ENCODE peak calls at places on chromosomes 11 and 22, in six cellular contexts. A is OCI-LY7, N is HCT116, C is IMR-90, B is SK-N-SH, F is fibroblast of lung. D is an unnamed sample. For H4K20me1, the result is how much of the 10 kb centered on the place peaks cover.

GRCh38 chr11:112227002-112227401 is 774 bp downstream of the PTS start:
- DNase-seq in F (peak), N (no peak), C (peak), A (peak), B (peak), D (no peak)

GRCh38 chr11:73995731-73996130 is 13.1 kb upstream of the UCP2 start:
- DNase-seq in C (no peak), F (no peak), N (no peak), A (peak), B (no peak), D (peak)

GRCh38 chr11:119094816-119095065 is 6.9 kb downstream of the DPAGT1 start:
- DNase-seq in B (peak), A (no peak), N (no peak), F (peak), C (peak), D (no peak)

GRCh38 chr22:32864596-32864995 is 63.1 kb downstream of the TIMP3 start:
- DNase-seq in C (no peak), B (no peak), F (no peak), N (no peak), A (no peak), D (no peak)

GRCh38 chr11:131748146-131749050 is 378.0 kb downstream of the NTM start:
- DNase-seq in C (peak), N (no peak), A (peak), F (peak), B (peak), D (peak)

GRCh38 chr11:95922536-95923440 is 1.1 kb downstream of the MTMR2 start:
- DNase-seq in F (no peak), A (no peak), N (no peak), B (no peak), C (no peak), D (no peak)

GRCh38 chr11:38019072-38019775 is 1421.2 kb upstream of the RAG2 start:
- DNase-seq in N (no peak), B (no peak), A (no peak), F (peak), C (no peak), D (no peak)

GRCh38 chr11:68950268-68950667 is 30.5 kb downstream of the MRGPRD start:
- DNase-seq in F (no peak), A (peak), C (no peak), N (peak), B (peak), D (no peak)

GRCh38 chr11:65663634-65664200 is 1.0 kb upstream of the RELA start:
- DNase-seq in B (peak), C (peak), F (peak), N (no peak), A (peak), D (peak)

GRCh38 chr11:120337896-120338840 is 2.0 kb downstream of the ARHGEF12 start:
- DNase-seq in F (no peak), N (no peak), B (no peak), C (peak), A (peak), D (no peak)

GRCh38 chr11:119339581-119340334 is 925 bp downstream of the C1QTNF5 start:
- DNase-seq in A (peak), F (peak), B (peak), C (no peak), N (no peak), D (no peak)

GRCh38 chr22:38104084-38104483 is 6.4 kb downstream of the BAIAP2L2 start:
- DNase-seq in C (peak), N (peak), F (no peak), A (peak), B (no peak), D (no peak)

GRCh38 chr22:20520093-20520511 is 12.7 kb downstream of the MED15 start:
- DNase-seq in F (peak), C (peak), A (no peak), N (no peak), B (no peak), D (no peak)

GRCh38 chr11:665707-666281 is 28.7 kb downstream of the DRD4 start:
- DNase-seq in N (no peak), F (peak), A (no peak), B (no peak), C (peak), D (no peak)

GRCh38 chr22:26566994-26567393 is 22.9 kb downstream of the TPST2 start:
- DNase-seq in F (no peak), A (no peak), N (no peak), B (no peak), C (no peak), D (no peak)
- H4K20me1 ChIP-seq in F (under half), A (under half), N (under half), B (under half), C (under half), D (under half)

DNA sequence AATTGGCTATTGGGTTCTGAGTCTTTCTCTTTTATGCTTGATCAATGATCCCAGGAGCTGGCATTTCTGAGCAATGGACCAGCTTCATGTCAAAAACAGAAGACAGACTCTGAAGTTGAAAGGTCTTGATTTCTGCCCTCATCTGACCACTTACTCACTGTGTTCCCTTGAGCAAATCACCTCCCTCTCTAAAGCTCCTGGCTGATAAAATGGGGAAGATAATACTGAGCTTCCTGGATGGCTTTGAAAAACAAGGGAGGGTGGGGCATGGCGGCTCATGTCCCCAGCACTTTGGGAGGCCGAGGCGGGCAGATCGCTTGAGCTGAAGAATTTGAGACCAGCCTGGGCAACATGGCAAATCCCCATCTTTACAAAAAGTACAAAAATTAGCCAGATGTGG is 6.3 kb downstream of the FAM83F start:
- DNase-seq in B (no peak), F (no peak), A (no peak), C (no peak), N (no peak), D (no peak)
- H4K20me1 ChIP-seq in B (under half), F (under half), A (under half), C (under half), N (under half), D (under half)

GRCh38 chr11:9396310-9396709 is 11.9 kb downstream of the IPO7 start:
- DNase-seq in N (no peak), B (peak), A (no peak), C (no peak), F (peak), D (no peak)
- H4K20me1 ChIP-seq in N (half or more), B (half or more), A (under half), C (half or more), F (under half), D (half or more)

GRCh38 chr22:49789289-49790141 is 38.2 kb downstream of the BRD1 start:
- DNase-seq in A (no peak), F (no peak), N (no peak), C (peak), B (peak), D (peak)

GRCh38 chr22:49792107-49792506 is 35.6 kb downstream of the BRD1 start:
- DNase-seq in A (no peak), C (no peak), N (no peak), B (no peak), F (no peak), D (no peak)

GRCh38 chr22:49791682-49792081 is 36.0 kb downstream of the BRD1 start:
- DNase-seq in N (no peak), B (no peak), A (no peak), F (no peak), C (no peak), D (no peak)

GRCh38 chr22:49793296-49793695 is 34.4 kb downstream of the BRD1 start:
- DNase-seq in F (peak), C (no peak), N (no peak), A (no peak), B (peak), D (no peak)

DNA sequence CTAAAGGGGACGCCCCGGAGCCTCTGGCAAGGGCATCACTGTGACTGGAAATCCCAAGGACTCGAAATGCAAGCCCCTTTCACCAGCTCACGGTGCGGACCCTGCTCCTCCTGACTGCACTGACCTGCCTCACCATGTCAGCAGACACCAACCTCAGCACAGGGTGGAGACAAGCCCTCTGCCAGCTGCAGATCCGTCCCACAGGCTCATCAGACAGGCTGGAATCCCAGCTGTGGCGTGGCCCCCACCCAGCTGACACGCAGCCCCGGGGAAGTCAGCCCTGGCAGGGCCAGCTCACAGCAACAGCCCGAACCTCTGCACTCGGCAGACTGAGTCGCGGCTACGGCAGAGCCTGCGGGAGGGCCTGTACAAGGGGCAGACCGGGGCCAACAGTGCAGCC is 36.8 kb downstream of the BRD1 start:
- DNase-seq in C (no peak), F (no peak), N (no peak), A (no peak), B (no peak), D (no peak)
- H4K20me1 ChIP-seq in C (half or more), F (under half), N (under half), A (under half), B (half or more), D (half or more)

GRCh38 chr11:85653048-85653447 is 5.3 kb downstream of the TMEM126A start:
- DNase-seq in N (no peak), A (no peak), C (no peak), F (no peak), B (no peak), D (no peak)

GRCh38 chr11:85661972-85662664 is 2.8 kb downstream of the CREBZF start:
- DNase-seq in A (no peak), N (no peak), C (peak), F (no peak), B (no peak), D (no peak)

GRCh38 chr11:85656777-85657176 is 8.2 kb downstream of the CREBZF start:
- DNase-seq in A (no peak), N (no peak), C (no peak), F (no peak), B (no peak), D (no peak)

GRCh38 chr11:85663080-85663729 is 1.7 kb downstream of the CREBZF start:
- DNase-seq in F (peak), N (no peak), A (peak), B (no peak), C (no peak), D (no peak)

DNA sequence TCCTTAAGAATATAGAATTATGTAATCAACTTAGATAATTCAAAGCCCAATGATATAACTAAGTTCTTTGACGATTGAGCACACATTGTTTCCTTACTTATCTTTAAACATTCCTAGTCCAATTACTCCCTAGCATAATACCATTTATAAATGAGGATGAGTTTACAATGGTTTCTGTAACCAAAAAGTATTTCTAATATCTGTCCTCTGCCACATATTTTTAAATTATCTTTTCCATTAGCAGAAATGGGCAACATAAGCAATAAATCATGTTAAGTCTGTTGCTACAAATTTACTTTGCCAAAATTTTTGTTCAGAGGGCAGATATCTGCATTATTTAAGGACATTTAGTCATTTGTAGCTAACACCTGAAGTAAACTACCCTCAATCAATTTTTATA is 6.7 kb downstream of the CREBZF start:
- DNase-seq in F (no peak), B (no peak), A (no peak), C (no peak), N (no peak), D (no peak)
- H4K20me1 ChIP-seq in F (under half), B (half or more), A (half or more), C (under half), N (half or more), D (half or more)

GRCh38 chr22:36369004-36369921 is 18.5 kb downstream of the MYH9 start:
- DNase-seq in C (peak), N (no peak), F (no peak), A (no peak), B (no peak), D (no peak)

GRCh38 chr22:36369922-36370781 is 17.6 kb downstream of the MYH9 start:
- DNase-seq in A (peak), C (peak), B (no peak), N (no peak), F (peak), D (no peak)

GRCh38 chr22:36367066-36367465 is 20.7 kb downstream of the MYH9 start:
- DNase-seq in F (no peak), C (no peak), A (no peak), N (no peak), B (no peak), D (no peak)

GRCh38 chr22:36367479-36367878 is 20.3 kb downstream of the MYH9 start:
- DNase-seq in N (no peak), C (no peak), A (no peak), F (no peak), B (no peak), D (no peak)

GRCh38 chr22:36368359-36368983 is 19.3 kb downstream of the MYH9 start:
- DNase-seq in N (no peak), B (peak), C (peak), F (peak), A (no peak), D (no peak)
- H4K20me1 ChIP-seq in N (under half), B (half or more), C (half or more), F (under half), A (under half), D (half or more)

DNA sequence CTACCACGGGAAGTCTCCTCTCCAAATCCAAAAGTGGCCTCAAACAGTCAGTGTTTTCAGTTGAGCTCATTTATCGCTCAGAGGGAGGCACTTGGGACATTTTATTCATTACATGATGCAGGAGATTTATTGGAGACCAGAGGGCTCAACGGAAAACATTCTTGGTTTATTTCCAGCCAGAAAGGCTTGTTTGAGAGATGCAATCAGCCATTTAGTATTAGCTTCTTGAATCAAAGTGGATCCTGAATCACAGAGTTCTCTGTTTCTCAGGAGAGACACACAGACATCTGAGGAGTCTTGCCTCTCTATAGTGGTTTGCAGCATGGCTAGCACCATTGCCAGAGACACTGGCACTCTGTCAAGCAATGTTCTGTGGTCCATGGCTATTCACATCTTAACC is 31.5 kb downstream of the CD44 start:
- DNase-seq in A (no peak), F (peak), N (no peak), C (no peak), B (no peak), D (no peak)
- H4K20me1 ChIP-seq in A (under half), F (under half), N (under half), C (half or more), B (under half), D (under half)

GRCh38 chr11:61142424-61142823 is 18.8 kb downstream of the VPS37C start:
- DNase-seq in B (no peak), N (no peak), C (peak), F (no peak), A (no peak), D (no peak)

GRCh38 chr11:61140416-61140815 is 20.8 kb downstream of the VPS37C start:
- DNase-seq in A (no peak), B (no peak), F (no peak), C (no peak), N (no peak), D (no peak)

GRCh38 chr11:61141601-61142028 is 19.6 kb downstream of the VPS37C start:
- DNase-seq in A (peak), C (no peak), B (no peak), F (no peak), N (no peak), D (peak)

GRCh38 chr11:61138940-61139339 is 22.3 kb downstream of the VPS37C start:
- DNase-seq in N (no peak), F (peak), B (no peak), A (no peak), C (peak), D (peak)

GRCh38 chr11:61139391-61139790 is 21.8 kb downstream of the VPS37C start:
- DNase-seq in B (no peak), F (no peak), A (no peak), C (no peak), N (no peak), D (no peak)
- H4K20me1 ChIP-seq in B (under half), F (under half), A (under half), C (half or more), N (under half), D (under half)

GRCh38 chr22:46970411-46971123 is 208.1 kb downstream of the TBC1D22A start:
- DNase-seq in C (no peak), B (peak), A (no peak), F (no peak), N (no peak), D (no peak)
- H4K20me1 ChIP-seq in C (under half), B (under half), A (under half), F (under half), N (under half), D (under half)